ENCODE peak calls at places on chromosome 21, in four cellular contexts. Z is BE2C, P is heart right ventricle, C is A549. D is an unnamed sample.

GRCh38 chr21:26385721-26386120 is 187.4 kb downstream of the CYYR1 start:
- DNase-seq in Z (no peak), P (no peak), C (no peak), D (no peak)

GRCh38 chr21:38574895-38575294 is 76.6 kb upstream of the ERG start:
- DNase-seq in Z (no peak), P (no peak), C (no peak), D (no peak)

GRCh38 chr21:38753114-38754100 is 52.3 kb upstream of the ETS2 start:
- DNase-seq in Z (no peak), P (no peak), C (no peak), D (no peak)

GRCh38 chr21:36981049-36981391 is 14.6 kb upstream of the HLCS start:
- DNase-seq in Z (no peak), P (no peak), C (no peak), D (no peak)

GRCh38 chr21:39537571-39537970 is 75.2 kb upstream of the B3GALT5 start:
- DNase-seq in Z (no peak), P (no peak), C (no peak), D (no peak)

GRCh38 chr21:33949516-33950424 is 34.2 kb upstream of the ATP5PO start:
- DNase-seq in Z (no peak), P (no peak), C (no peak), D (no peak)

GRCh38 chr21:38858429-38859205 is 52.9 kb downstream of the ETS2 start:
- DNase-seq in Z (no peak), P (no peak), C (no peak), D (no peak)

GRCh38 chr21:34037446-34037845 is 35.9 kb upstream of the MRPS6 start:
- DNase-seq in Z (no peak), P (no peak), C (no peak), D (no peak)

GRCh38 chr21:43287111-43287973 is 118.5 kb downstream of the CRYAA start:
- DNase-seq in Z (peak; percentile 1), P (no peak), C (no peak), D (no peak)

GRCh38 chr21:36901575-36901974 is 64.9 kb downstream of the HLCS start:
- DNase-seq in Z (no peak), P (no peak), C (no peak), D (no peak)

GRCh38 chr21:38815060-38815405 is 9.3 kb downstream of the ETS2 start:
- DNase-seq in Z (no peak), P (no peak), C (no peak), D (no peak)

GRCh38 chr21:27631471-27631870 is 664.6 kb upstream of the ADAMTS5 start:
- DNase-seq in Z (no peak), P (no peak), C (no peak), D (no peak)

DNA sequence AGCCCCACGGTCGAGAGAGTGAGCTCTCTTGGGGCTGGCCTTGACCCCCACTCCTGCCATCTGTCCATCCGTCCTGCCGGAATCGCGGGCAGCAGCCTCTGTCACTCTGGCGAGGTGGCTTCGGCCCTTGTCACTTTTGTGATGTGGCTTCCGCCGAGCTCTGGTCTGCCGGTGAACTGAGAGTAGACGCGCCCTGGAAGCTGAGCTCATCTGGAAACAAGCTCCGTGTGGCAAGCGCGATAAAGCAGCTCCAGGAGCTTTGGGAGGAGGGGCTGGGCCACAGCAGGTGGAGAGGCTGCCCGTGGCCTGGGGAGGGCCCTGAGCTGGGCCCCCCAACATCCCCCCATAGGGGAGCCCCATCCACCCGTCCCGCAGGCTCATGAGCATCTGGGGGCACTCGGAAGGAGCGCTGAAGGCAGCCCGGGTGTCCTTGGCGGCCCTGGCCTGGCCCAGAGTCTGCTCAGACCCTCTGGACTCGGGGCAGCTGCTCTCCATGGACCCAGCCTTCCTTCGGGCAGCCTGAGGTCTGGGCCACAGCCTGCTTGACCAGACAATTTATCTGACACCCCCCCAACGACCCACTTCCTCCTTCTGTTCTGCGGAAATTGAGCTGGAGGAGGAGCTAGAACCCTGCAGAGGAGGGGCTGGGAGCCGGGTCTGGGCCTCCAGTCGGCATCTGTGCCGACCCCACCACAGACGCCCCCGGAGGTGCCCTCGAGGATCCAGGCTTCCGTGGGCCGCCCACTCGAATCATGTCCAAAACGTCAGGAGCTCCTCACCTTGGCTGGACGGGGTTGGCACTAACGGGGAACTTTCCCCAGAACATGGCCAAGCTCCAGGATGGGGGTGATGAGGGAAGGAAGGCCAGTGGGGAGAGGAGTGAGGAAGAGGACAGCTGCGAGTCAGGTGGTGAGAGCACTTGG is 59.1 kb downstream of the SLC19A1 start:
- DNase-seq in Z (no peak), P (no peak), C (no peak), D (no peak)
- H3K4me3 ChIP-seq in Z (no peak overlapping the region), P (no peak overlapping the region), C (no peak overlapping the region), D (no peak overlapping the region)

GRCh38 chr21:16590658-16591057 is 860.9 kb downstream of the USP25 start:
- DNase-seq in Z (no peak), P (no peak), C (no peak), D (no peak)
- H3K4me1 ChIP-seq in Z (peaks cover 23% of the 10 kb centered on the region), P (peaks cover 20% of the 10 kb centered on the region), C (peaks cover 22% of the 10 kb centered on the region), D (peaks cover 23% of the 10 kb centered on the region)

DNA sequence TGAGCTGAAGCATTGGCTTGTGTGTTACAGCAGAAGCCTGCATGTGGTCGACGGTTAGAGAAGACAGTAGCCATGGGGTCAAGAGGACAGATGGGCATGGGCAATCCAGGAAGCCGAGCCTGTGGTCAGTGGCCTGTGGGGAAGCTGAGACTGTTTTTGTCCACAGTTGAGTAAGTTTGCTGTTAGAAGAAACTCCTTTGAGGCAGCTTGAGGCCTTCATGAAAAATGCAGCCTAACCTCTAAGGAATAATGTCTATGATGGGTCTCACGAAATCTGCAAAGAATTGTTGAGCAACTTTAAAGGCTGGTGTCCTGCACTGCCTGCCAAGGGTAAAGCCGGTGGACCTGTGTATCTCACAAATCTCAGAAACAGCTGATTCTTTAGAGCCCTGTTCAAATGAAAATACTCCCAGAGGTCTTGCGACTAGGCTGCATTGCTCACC is 322.4 kb downstream of the SETD4 start:
- DNase-seq in Z (no peak), P (peak; percentile 17), C (no peak), D (peak; percentile 21)
- H3K4me3 ChIP-seq in Z (no peak overlapping the region), P (no peak overlapping the region), C (no peak overlapping the region), D (no peak overlapping the region)

GRCh38 chr21:42111811-42112210 is 40.7 kb downstream of the UMODL1 start:
- DNase-seq in Z (no peak), P (no peak), C (no peak), D (no peak)
- H3K4me1 ChIP-seq in Z (no peaks in the 10 kb centered on the region), P (peaks cover 14% of the 10 kb centered on the region), C (peaks cover 4% of the 10 kb centered on the region), D (peaks cover 7% of the 10 kb centered on the region)